ENCODE peak calls at places on chromosomes 3 and 15, in four cellular contexts. P, A, F and H are unnamed samples.

GRCh38 chr3:30188713-30189112 is 417.7 kb upstream of the TGFBR2 start:
- DNase-seq in A (no peak), P (no peak), F (no peak), H (no peak)

GRCh38 chr3:89360155-89360554 is 252.7 kb downstream of the EPHA3 start:
- DNase-seq in F (no peak), P (no peak), A (no peak), H (no peak)

GRCh38 chr3:121736112-121736511 is 13.4 kb downstream of the GOLGB1 start:
- DNase-seq in P (no peak), A (no peak), F (no peak), H (no peak)

GRCh38 chr15:30649952-30650929 is 24.3 kb downstream of the ARHGAP11B start:
- DNase-seq in P (no peak), F (no peak), A (no peak), H (no peak)

GRCh38 chr3:108946292-108947290 is 7.1 kb downstream of the GUCA1C start:
- DNase-seq in P (no peak), A (no peak), F (no peak), H (no peak)

GRCh38 chr3:100693225-100693624 is 16.1 kb upstream of the TFG start:
- DNase-seq in A (no peak), F (no peak), P (no peak), H (no peak)

GRCh38 chr3:122523317-122523716 is 8.6 kb upstream of the KPNA1 start:
- DNase-seq in A (no peak), P (no peak), F (no peak), H (no peak)

GRCh38 chr15:29003446-29004233 is 117.9 kb downstream of the APBA2 start:
- DNase-seq in P (no peak), A (no peak), F (no peak), H (no peak)

GRCh38 chr15:93038064-93038705 is 50.8 kb downstream of the RGMA start:
- DNase-seq in A (no peak), P (no peak), F (no peak), H (no peak)

GRCh38 chr15:71313806-71314205 is 198.5 kb downstream of the THSD4 start:
- DNase-seq in A (no peak), F (no peak), P (no peak), H (no peak)

GRCh38 chr3:152183473-152183872 is 85.3 kb upstream of the MBNL1 start:
- DNase-seq in A (no peak), F (no peak), P (peak; percentile 54), H (no peak)

GRCh38 chr3:110774496-110775265 is 296.9 kb upstream of the NECTIN3 start:
- DNase-seq in F (no peak), P (no peak), A (no peak), H (no peak)

GRCh38 chr15:27482344-27482743 is 511.4 kb downstream of the GABRG3 start:
- DNase-seq in F (no peak), P (no peak), A (no peak), H (no peak)

GRCh38 chr3:189868061-189868460 is 236.9 kb downstream of the TP63 start:
- DNase-seq in F (no peak), A (no peak), P (no peak), H (no peak)

GRCh38 chr3:114052216-114052615 is 4.1 kb downstream of the CCDC191 start:
- DNase-seq in A (no peak), P (no peak), F (no peak), H (no peak)

GRCh38 chr3:114057011-114057347 is 442 bp downstream of the QTRT2 start:
- DNase-seq in A (peak; percentile 16), F (no peak), P (no peak), H (no peak)

GRCh38 chr3:114058646-114059045 is 2.1 kb downstream of the QTRT2 start:
- DNase-seq in A (no peak), P (no peak), F (no peak), H (no peak)

GRCh38 chr3:114060906-114061655 is 4.5 kb downstream of the QTRT2 start:
- DNase-seq in F (no peak), A (no peak), P (no peak), H (no peak)

GRCh38 chr3:114056130-114057010 is at the start of the genes CCDC191 and QTRT2:
- DNase-seq in A (peak; percentile 86), P (peak; percentile 98), F (peak; percentile 99), H (peak; percentile 99)
- TF ChIP-seq POLR2A in A (peak; percentile 71), P (peak; percentile 74), F (no peak), H (peak; percentile 24)

GRCh38 chr3:197426161-197426566 is 127.8 kb upstream of the DLG1 start:
- DNase-seq in A (no peak), P (no peak), F (no peak), H (no peak)

GRCh38 chr3:197427013-197427412 is 128.6 kb upstream of the DLG1 start:
- DNase-seq in P (no peak), F (no peak), A (no peak), H (no peak)

GRCh38 chr3:197428961-197429360 is 126.8 kb downstream of the BDH1 start:
- DNase-seq in A (no peak), P (no peak), F (no peak), H (no peak)

GRCh38 chr3:197430502-197430901 is 125.3 kb downstream of the BDH1 start:
- DNase-seq in P (no peak), F (no peak), A (no peak), H (no peak)

DNA sequence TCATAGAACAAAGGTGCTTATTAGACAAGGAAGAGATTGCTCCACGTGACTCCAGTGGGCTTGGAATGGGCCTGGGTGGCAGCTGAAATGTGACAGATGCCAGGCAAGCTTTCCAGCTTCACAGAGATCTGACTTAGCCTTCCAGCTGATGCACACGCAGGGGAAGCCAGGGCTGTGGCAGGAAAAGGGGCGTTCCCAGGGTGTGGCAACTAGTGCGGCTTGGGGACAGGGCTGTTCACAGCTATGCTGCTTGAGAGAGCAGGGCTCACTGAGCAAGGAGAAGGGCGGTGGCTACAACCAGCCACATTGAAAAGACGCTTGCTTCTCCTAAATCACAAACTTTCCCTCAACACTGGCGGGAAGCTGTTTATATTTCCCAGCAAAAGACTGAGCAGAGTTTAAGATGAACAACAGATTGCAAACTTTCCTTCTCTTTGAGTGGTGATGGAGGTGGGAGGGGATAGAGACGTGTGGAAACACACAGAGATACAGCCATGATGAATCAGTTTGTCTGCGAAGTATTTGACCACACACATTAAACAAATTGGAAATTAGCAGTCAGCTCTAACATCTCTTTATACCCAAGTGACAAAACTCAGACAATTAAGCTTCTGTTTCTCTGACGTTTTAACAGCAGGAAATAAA is 127.5 kb downstream of the BDH1 start:
- DNase-seq in F (no peak), P (peak; percentile 28), A (peak; percentile 30), H (peak; percentile 79)
- TF ChIP-seq POLR2A in F (no peak), P (no peak), A (no peak), H (no peak)

GRCh38 chr3:47416041-47416440 is 35.2 kb downstream of the PTPN23 start:
- DNase-seq in F (no peak), P (no peak), A (no peak), H (no peak)

GRCh38 chr3:47414161-47414564 is 33.3 kb downstream of the PTPN23 start:
- DNase-seq in A (no peak), P (peak; percentile 38), F (no peak), H (no peak)

GRCh38 chr3:47412842-47413520 is 32.2 kb downstream of the PTPN23 start:
- DNase-seq in P (no peak), A (no peak), F (no peak), H (no peak)

GRCh38 chr3:47413751-47414150 is 32.9 kb downstream of the PTPN23 start:
- DNase-seq in A (no peak), F (no peak), P (no peak), H (no peak)

DNA sequence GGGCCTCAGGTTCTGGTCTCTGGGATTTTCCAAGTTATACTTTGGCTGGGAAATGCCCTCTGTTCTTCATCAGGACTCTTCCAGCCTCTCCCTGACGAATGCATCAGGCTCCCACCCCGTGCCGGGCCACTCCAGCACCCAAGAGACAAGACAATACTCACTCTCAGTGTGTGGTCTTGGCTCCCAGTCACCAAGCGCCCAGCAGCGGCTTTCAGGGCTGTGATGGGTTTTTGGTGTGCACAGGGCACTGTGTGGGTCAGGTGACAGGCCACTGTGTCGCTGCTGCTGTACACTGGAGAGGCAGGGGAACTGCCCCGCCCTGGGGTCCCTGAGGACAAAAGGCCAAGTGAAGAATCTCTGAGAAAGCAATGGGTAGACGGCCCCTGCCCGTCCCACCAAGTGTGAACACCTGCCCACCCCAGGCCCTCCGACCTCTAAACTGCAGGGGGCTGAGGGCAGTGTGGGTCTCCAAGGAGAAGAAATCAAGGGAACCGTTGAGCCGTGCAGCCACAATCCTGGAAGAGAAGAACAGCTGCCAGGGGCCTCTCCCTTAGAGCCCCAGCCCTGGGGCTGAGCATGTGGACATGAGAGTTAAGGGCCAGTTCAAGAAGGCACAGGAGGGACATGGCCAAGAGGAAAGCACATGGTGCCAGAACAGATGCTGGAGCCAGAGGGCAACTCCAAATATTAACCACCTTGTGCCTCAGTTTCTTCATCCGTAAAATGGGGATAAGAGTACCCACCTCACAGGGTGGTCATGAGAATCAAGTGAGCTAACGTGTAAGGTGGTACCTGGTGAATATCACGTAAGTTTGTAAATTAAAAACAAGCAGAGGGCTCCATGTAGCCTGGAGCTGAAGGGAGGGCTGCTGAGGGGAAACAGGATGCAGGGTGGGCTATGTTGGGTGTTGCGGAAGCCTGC is 34.1 kb downstream of the PTPN23 start:
- DNase-seq in A (no peak), P (no peak), F (no peak), H (no peak)
- TF ChIP-seq POLR2A in A (no peak), P (no peak), F (no peak), H (no peak)

GRCh38 chr3:51384730-51385473 is at the start of gene MANF:
- DNase-seq in F (peak; percentile 99), A (peak; percentile 98), P (peak; percentile 96), H (peak; percentile 98)
- TF ChIP-seq POLR2A in F (peak; percentile 88), A (peak; percentile 82), P (peak; percentile 85), H (peak; percentile 91)

GRCh38 chr15:68256675-68257450 is 20.7 kb upstream of the FEM1B start:
- DNase-seq in A (peak; percentile 64), P (peak; percentile 56), F (peak; percentile 96), H (peak; percentile 89)
- TF ChIP-seq POLR2A in A (peak; percentile 21), P (no peak), F (peak; percentile 76), H (peak; percentile 60)

GRCh38 chr3:48502121-48502520 is 1.9 kb downstream of the SHISA5 start:
- DNase-seq in P (no peak), A (no peak), F (no peak), H (no peak)

GRCh38 chr3:48505146-48505545 is 1.2 kb upstream of the SHISA5 start:
- DNase-seq in F (no peak), A (no peak), P (no peak), H (no peak)

GRCh38 chr3:48504051-48504946 is at the start of gene SHISA5:
- DNase-seq in F (peak; percentile 78), A (no peak), P (no peak), H (peak; percentile 78)

GRCh38 chr3:48502728-48503168 is 1.2 kb downstream of the SHISA5 start:
- DNase-seq in P (no peak), F (no peak), A (no peak), H (peak; percentile 23)

DNA sequence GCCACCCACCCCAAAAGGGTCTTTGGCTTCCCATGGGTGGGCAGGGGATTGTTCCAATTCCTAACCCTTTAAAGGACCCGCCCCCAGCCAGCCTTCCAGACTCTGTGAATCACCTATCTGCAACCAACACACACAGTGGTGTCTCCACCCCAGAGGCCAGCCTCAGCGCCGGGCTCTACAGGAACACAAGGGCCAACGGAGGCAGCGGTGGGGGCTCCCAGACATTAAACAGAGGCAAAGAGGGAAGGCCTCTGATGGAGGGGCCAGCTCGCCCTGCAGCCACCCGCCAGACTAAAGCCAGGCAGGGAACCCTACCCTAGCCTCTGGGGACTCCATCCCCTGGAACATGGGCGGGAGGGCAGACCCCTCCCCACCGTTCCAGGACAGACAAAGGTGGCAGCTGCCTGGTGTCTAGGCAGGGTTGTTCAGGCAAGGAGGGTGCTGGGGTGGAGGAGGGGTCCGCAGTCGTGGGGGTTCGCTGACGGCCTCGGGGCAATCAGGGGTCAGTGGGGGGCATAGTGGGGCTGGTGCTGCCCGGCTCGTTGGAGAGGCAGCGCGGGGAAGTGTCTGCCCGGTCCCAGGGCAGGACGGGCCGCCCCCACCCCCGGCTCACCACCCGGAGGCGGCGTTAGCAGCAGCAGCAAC is 446 bp downstream of the SHISA5 start:
- DNase-seq in A (no peak), F (no peak), P (no peak), H (peak; percentile 34)
- TF ChIP-seq POLR2A in A (no peak), F (no peak), P (no peak), H (no peak)